ENCODE peak calls at places on chromosome 20, in nine cellular contexts. S, T, J, I, W, H, U, P and B are unnamed samples. For H3K27me3, the result is how much of the 10 kb centered on the place peaks cover.

GRCh38 chr20:57620274-57620990 is at the start of gene ZBP1:
- DNase-seq in I (no peak), U (no peak), S (no peak), H (peak), T (peak), W (no peak), P (peak), J (no peak), B (no peak)

GRCh38 chr20:20406306-20406705 is 38.4 kb downstream of the INSM1 start:
- DNase-seq in W (no peak), P (no peak), H (no peak), I (no peak), U (no peak), J (no peak), S (no peak), T (no peak), B (no peak)

GRCh38 chr20:25279403-25279802 is 31.5 kb downstream of the PYGB start:
- DNase-seq in U (no peak), W (no peak), P (no peak), I (peak), H (no peak), J (no peak), S (no peak), T (no peak), B (no peak)

GRCh38 chr20:49668181-49668877 is 45.3 kb downstream of the B4GALT5 start:
- DNase-seq in H (peak), I (no peak), S (no peak), U (no peak), P (peak), T (peak), W (no peak), J (peak), B (no peak)

GRCh38 chr20:39049684-39050554 is 87.8 kb downstream of the DHX35 start:
- DNase-seq in J (peak), T (peak), W (peak), U (peak), H (peak), P (peak), I (peak), S (peak), B (peak)

GRCh38 chr20:51600950-51601349 is 58.4 kb upstream of the NFATC2 start:
- DNase-seq in T (no peak), W (no peak), I (no peak), S (no peak), P (no peak), U (no peak), H (no peak), J (no peak), B (no peak)

GRCh38 chr20:51487525-51488279 is 54.8 kb downstream of the NFATC2 start:
- DNase-seq in J (no peak), P (no peak), W (no peak), U (peak), I (peak), H (no peak), S (peak), T (no peak), B (peak)

GRCh38 chr20:51608060-51608459 is 65.5 kb upstream of the NFATC2 start:
- DNase-seq in T (peak), P (no peak), H (no peak), W (no peak), I (no peak), U (no peak), J (no peak), S (no peak), B (no peak)

GRCh38 chr20:59933849-59934585 is 580 bp upstream of the SYCP2 start:
- DNase-seq in T (peak), H (peak), J (peak), U (peak), I (peak), S (peak), P (peak), W (peak), B (no peak)

GRCh38 chr20:25177890-25178321 is 17.6 kb upstream of the ENTPD6 start:
- DNase-seq in I (peak), P (no peak), H (no peak), J (no peak), U (peak), T (no peak), W (no peak), S (no peak), B (peak)

GRCh38 chr20:22681591-22682248 is 97.3 kb upstream of the FOXA2 start:
- DNase-seq in P (no peak), T (no peak), H (no peak), U (no peak), W (no peak), I (no peak), J (no peak), S (no peak), B (no peak)

GRCh38 chr20:52152416-52152815 is 39.2 kb downstream of the ZFP64 start:
- DNase-seq in S (no peak), U (no peak), T (no peak), J (no peak), H (no peak), W (no peak), I (no peak), P (no peak), B (no peak)

GRCh38 chr20:56796345-56796744 is 167.2 kb downstream of the TFAP2C start:
- DNase-seq in P (no peak), W (peak), S (no peak), H (no peak), T (no peak), J (no peak), I (peak), U (no peak), B (no peak)

GRCh38 chr20:58306421-58307261 is 2.9 kb upstream of the RAB22A start:
- DNase-seq in U (peak), S (peak), I (peak), H (peak), P (peak), J (peak), W (no peak), T (peak), B (peak)

GRCh38 chr20:17684077-17684888 is 2.2 kb upstream of the RRBP1 start:
- DNase-seq in H (peak), P (no peak), S (no peak), J (no peak), U (no peak), W (no peak), I (no peak), T (no peak), B (no peak)

GRCh38 chr20:18428490-18429173 is 38.2 kb downstream of the DZANK1 start:
- DNase-seq in S (peak), W (peak), U (peak), P (no peak), T (no peak), H (peak), I (peak), J (no peak), B (no peak)

GRCh38 chr20:36310215-36310981 is 4.3 kb downstream of the DLGAP4 start:
- DNase-seq in J (no peak), U (no peak), P (no peak), I (no peak), S (no peak), W (no peak), T (no peak), H (no peak), B (no peak)
- H3K27me3 ChIP-seq in J (under half), U (half or more), P (half or more), I (under half), S (half or more), W (under half), T (under half), H (under half), B (half or more)

DNA sequence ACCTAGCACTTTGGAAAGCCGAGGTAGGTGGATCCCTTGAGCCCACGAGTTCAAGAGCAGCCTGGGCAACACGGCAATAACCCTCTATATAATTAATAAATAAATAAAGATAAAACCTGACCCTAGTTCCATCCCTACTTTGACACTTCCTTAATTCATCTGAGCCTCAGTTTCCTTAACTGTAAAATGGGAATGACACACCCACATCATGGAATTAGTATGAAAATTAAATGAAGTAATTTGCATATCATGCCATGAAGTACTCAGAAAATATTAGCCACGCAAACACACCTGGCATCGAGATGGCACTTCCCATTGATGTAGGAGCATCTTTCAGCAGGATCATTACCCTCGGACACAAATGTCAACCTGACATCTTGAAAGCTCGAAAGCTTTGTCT is 19.1 kb downstream of the ZMYND8 start:
- DNase-seq in U (no peak), T (no peak), S (no peak), J (no peak), H (no peak), I (no peak), W (no peak), P (no peak), B (no peak)
- H3K27ac ChIP-seq in U (no peak), T (no peak), S (no peak), J (no peak), H (no peak), I (no peak), W (peak), P (no peak), B (no peak)

GRCh38 chr20:40694246-40694645 is 5.2 kb upstream of the MAFB start:
- DNase-seq in S (no peak), H (no peak), P (no peak), I (no peak), W (no peak), J (no peak), U (no peak), T (no peak), B (no peak)

GRCh38 chr20:40691566-40692239 is 2.7 kb upstream of the MAFB start:
- DNase-seq in I (no peak), U (no peak), P (no peak), J (no peak), W (no peak), S (no peak), T (no peak), H (no peak), B (no peak)

GRCh38 chr20:40690836-40691565 is 2.0 kb upstream of the MAFB start:
- DNase-seq in I (no peak), J (no peak), U (no peak), T (no peak), S (no peak), P (no peak), H (no peak), W (no peak), B (no peak)

GRCh38 chr20:40689943-40690835 is 1.2 kb upstream of the MAFB start:
- DNase-seq in U (peak), T (peak), I (peak), J (peak), H (peak), P (peak), S (peak), W (peak), B (peak)

DNA sequence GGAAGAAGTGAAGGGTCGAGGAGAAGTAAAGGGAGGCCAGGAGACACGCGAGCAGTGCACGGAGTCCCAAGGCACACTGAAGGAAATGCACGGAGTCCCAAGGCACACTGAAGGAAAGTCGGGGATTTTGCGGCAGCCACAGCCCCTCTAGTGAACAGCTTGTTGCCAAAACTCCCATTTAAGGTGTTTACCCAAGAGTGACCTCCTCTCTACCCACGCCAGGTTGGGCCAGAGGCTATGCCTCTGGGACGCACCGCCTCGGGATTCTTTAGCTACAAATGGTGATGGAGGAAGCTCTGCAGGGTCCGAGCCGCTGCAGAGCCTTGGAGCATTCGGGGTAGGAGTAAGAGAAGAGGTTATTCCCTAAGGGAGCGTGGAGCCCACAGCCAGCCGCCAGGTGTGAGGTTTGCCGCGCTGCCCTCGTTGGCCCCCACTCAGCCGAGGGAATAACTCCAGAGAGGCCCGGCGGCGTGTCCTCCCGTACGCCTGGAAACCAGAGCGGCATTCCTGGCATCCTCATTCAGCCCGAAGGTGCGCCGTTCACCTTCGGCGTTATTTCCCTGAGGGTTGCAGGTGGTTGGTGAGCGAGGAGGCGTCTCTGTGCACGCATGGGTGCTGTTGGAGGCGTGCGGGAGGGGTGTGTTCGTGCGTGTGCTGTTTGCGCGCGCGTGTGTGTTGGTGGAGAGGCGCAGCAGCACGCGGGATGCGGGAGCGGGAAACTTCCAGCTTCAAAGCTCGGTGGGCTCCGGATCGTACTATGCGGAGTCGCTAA is 3.4 kb upstream of the MAFB start:
- DNase-seq in T (no peak), S (no peak), U (no peak), I (no peak), J (no peak), W (no peak), H (no peak), P (no peak), B (no peak)
- H3K27me3 ChIP-seq in T (under half), S (half or more), U (half or more), I (under half), J (under half), W (under half), H (under half), P (half or more), B (half or more)

GRCh38 chr20:21633829-21634228 is 71.6 kb upstream of the PAX1 start:
- DNase-seq in W (no peak), P (no peak), S (no peak), J (no peak), I (no peak), H (no peak), U (no peak), T (no peak), B (no peak)

GRCh38 chr20:21628800-21629199 is 76.7 kb upstream of the PAX1 start:
- DNase-seq in J (no peak), P (no peak), S (no peak), T (no peak), H (no peak), I (no peak), W (no peak), U (no peak), B (no peak)

GRCh38 chr20:21632031-21632430 is 73.4 kb upstream of the PAX1 start:
- DNase-seq in U (no peak), J (no peak), I (no peak), W (no peak), T (no peak), P (no peak), H (no peak), S (no peak), B (no peak)

DNA sequence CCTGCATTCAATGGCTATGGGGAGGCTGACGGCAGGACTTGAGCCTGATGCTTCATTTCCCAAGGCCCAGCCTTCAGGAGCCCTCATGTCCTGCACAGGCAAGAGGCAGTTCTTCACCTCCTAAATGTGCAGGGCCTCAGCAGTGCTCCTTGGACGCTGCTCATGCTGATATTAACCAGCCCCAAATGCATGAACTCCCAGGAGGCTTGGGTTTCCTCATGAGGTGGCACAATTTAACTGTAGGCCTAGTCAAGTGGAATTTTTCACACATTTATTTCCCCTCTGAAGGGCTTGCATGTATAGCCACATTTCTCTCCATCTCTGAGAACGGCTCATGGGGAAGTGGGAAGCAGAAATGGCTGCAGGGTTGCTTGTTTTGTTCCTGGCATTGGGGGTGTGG is 72.8 kb upstream of the PAX1 start:
- DNase-seq in W (no peak), U (no peak), I (no peak), J (no peak), H (no peak), S (no peak), T (no peak), P (no peak), B (no peak)
- H3K27ac ChIP-seq in W (no peak), U (no peak), I (no peak), J (no peak), H (no peak), S (no peak), T (no peak), P (no peak), B (no peak)

DNA sequence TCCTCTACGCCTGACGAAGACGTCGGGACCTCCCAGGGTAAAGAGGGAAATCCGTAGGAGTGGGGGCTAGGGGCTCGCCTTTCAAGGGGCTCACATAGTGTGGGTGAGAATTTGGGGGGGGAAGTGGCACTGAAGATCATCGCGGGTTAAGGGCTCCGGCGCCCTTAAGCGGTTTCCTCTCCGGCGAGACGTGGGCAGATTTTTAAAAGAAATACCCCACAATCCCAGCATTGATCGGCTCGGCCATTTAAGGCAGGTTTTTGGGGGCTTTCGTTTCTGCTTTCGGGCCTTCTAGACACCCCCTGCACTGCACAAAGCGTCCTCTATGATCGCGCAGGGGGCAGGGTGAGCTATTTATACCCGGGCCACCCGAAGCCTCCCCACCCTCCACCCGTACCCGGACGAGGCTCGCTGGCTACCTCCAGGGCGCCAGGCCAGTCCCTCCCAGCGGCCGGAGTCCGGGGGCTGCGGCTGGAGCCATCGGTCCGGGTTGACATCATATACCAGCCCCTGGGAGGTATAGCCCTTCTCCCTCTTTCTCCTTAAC is 1.2 kb downstream of the NKX2-2 start:
- DNase-seq in P (no peak), T (no peak), S (no peak), W (peak), U (no peak), H (no peak), I (no peak), J (no peak), B (no peak)
- H3K27me3 ChIP-seq in P (half or more), T (under half), S (half or more), W (under half), U (half or more), H (under half), I (half or more), J (half or more), B (half or more)

GRCh38 chr20:43721097-43721428 is 5.7 kb downstream of the GTSF1L start:
- DNase-seq in T (no peak), P (no peak), I (no peak), J (no peak), S (no peak), U (no peak), H (no peak), W (no peak), B (no peak)
- H3K27ac ChIP-seq in T (peak), P (no peak), I (no peak), J (no peak), S (no peak), U (no peak), H (no peak), W (no peak), B (no peak)

DNA sequence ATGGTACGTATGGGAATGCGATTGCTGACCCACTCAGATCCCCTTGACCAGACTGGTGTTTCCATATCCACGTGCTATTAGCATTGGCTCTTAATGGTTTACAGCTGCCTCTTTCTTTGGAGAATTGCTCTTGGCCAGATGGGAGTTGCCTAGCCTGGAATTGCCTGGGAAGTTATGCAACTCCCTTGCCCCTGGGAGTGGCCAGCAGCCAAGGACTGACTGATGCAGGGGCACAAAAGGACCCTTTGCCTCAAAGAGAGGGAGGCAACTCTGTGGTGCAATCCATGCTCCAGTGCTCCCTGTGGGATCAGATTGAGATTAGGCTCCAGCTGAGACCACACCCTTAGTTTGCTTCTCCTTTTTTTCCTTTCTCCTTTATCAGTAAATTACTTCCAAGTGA is 203.5 kb upstream of the JAG1 start:
- DNase-seq in U (peak), I (no peak), S (no peak), W (no peak), P (no peak), J (no peak), H (no peak), T (no peak), B (no peak)
- H3K27me3 ChIP-seq in U (under half), I (under half), S (under half), W (under half), P (under half), J (under half), H (under half), T (under half), B (under half)

GRCh38 chr20:62303327-62304226 is 780 bp downstream of the ADRM1 start:
- DNase-seq in W (peak), T (peak), J (no peak), H (peak), U (no peak), S (no peak), P (no peak), I (peak), B (no peak)

GRCh38 chr20:62305765-62306431 is 3.1 kb downstream of the ADRM1 start:
- DNase-seq in W (no peak), H (peak), P (no peak), I (peak), J (no peak), U (no peak), S (no peak), T (no peak), B (peak)

GRCh38 chr20:62304331-62305148 is 1.7 kb downstream of the ADRM1 start:
- DNase-seq in I (peak), W (no peak), S (no peak), J (no peak), T (no peak), U (no peak), H (peak), P (no peak), B (no peak)

GRCh38 chr20:62306440-62307187 is 3.8 kb downstream of the ADRM1 start:
- DNase-seq in H (no peak), J (no peak), W (no peak), U (no peak), I (no peak), T (no peak), S (no peak), P (no peak), B (peak)

DNA sequence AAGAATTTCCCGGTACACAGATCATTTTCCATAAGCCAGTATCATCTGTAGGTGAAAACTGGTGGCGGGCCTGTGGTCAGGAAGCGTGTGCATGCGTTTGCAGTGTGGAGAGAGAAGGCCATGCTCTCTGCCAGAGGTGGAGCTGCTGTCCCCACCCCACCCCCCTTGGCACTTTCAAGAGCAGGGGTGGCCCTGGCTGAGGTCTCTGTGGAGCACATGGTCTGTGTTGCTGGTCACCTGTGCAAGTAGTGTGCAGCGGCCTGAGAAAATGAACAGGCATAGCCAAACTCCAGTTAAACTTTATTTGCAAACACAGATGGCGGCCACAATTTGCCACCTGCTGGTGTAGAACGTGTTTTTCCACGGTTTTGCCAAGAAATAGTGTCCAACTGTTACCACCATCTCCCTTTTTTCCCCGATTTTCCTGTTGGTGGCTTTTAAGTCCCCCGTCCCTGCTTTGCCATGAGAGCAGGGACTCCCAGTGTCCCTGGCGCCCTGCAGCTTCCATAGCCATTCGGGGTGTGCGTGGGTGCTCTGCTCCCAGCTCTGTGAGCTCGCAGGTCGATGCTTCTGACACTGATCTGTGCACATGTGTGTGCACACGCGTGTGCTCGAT is 2.5 kb downstream of the ADRM1 start:
- DNase-seq in S (no peak), W (peak), I (peak), T (no peak), U (no peak), J (no peak), P (no peak), H (no peak), B (no peak)
- H3K27ac ChIP-seq in S (no peak), W (no peak), I (peak), T (no peak), U (no peak), J (no peak), P (no peak), H (no peak), B (no peak)